ENCODE peak calls at places on chromosome X, in five cellular contexts. One of them, this sample, is unnamed.

GRCh38 chrX:41335590-41336331 is 1.8 kb downstream of the DDX3X start:
- DNase-seq in Peyer's patch: no peak
- DNase-seq in pancreas: no peak
- DNase-seq in breast epithelium: no peak
- DNase-seq in GM23338: no peak
- DNase-seq in this sample: no peak

GRCh38 chrX:35711281-35711680 is 86.9 kb upstream of the MAGEB16 start:
- DNase-seq in Peyer's patch: no peak
- DNase-seq in pancreas: no peak
- DNase-seq in breast epithelium: no peak
- DNase-seq in GM23338: no peak
- DNase-seq in this sample: no peak

GRCh38 chrX:10177620-10178019 is 20.8 kb downstream of the CLCN4 start:
- DNase-seq in Peyer's patch: no peak
- DNase-seq in pancreas: no peak
- DNase-seq in breast epithelium: no peak
- DNase-seq in GM23338: no peak
- DNase-seq in this sample: no peak

GRCh38 chrX:37701588-37701987 is 16.0 kb downstream of the XK start:
- DNase-seq in Peyer's patch: no peak
- DNase-seq in pancreas: no peak
- DNase-seq in breast epithelium: no peak
- DNase-seq in GM23338: peak
- DNase-seq in this sample: no peak

GRCh38 chrX:10533686-10534365 is 86.6 kb downstream of the MID1 start:
- DNase-seq in Peyer's patch: no peak
- DNase-seq in pancreas: no peak
- DNase-seq in breast epithelium: no peak
- DNase-seq in GM23338: no peak
- DNase-seq in this sample: no peak

GRCh38 chrX:6738518-6739470 is 203.9 kb upstream of the VCX3A start:
- DNase-seq in Peyer's patch: no peak
- DNase-seq in pancreas: no peak
- DNase-seq in breast epithelium: no peak
- DNase-seq in GM23338: no peak
- DNase-seq in this sample: no peak

GRCh38 chrX:37906357-37906756 is 59.0 kb upstream of the DYNLT3 start:
- DNase-seq in Peyer's patch: no peak
- DNase-seq in pancreas: no peak
- DNase-seq in breast epithelium: no peak
- DNase-seq in GM23338: no peak
- DNase-seq in this sample: no peak

GRCh38 chrX:130772313-130773140 is 130.5 kb downstream of the ENOX2 start:
- DNase-seq in Peyer's patch: no peak
- DNase-seq in pancreas: no peak
- DNase-seq in breast epithelium: no peak
- DNase-seq in GM23338: no peak
- DNase-seq in this sample: no peak

GRCh38 chrX:35101901-35102300 is 159.3 kb downstream of the FAM47B start:
- DNase-seq in Peyer's patch: no peak
- DNase-seq in pancreas: no peak
- DNase-seq in breast epithelium: no peak
- DNase-seq in GM23338: no peak
- DNase-seq in this sample: no peak

GRCh38 chrX:104112326-104112951 is at the start of gene ZCCHC18:
- DNase-seq in Peyer's patch: peak
- DNase-seq in pancreas: peak
- DNase-seq in breast epithelium: no peak
- DNase-seq in GM23338: peak
- DNase-seq in this sample: peak

GRCh38 chrX:152405561-152405960 is 45.6 kb downstream of the GABRA3 start:
- DNase-seq in Peyer's patch: no peak
- DNase-seq in pancreas: no peak
- DNase-seq in breast epithelium: no peak
- DNase-seq in GM23338: peak
- DNase-seq in this sample: no peak

GRCh38 chrX:13994681-13995080 is 35.0 kb downstream of the GEMIN8 start:
- DNase-seq in Peyer's patch: no peak
- DNase-seq in pancreas: no peak
- DNase-seq in breast epithelium: no peak
- DNase-seq in GM23338: no peak
- DNase-seq in this sample: no peak
- H3K27ac ChIP-seq in Peyer's patch: no peak
- H3K27ac ChIP-seq in pancreas: no peak
- H3K27ac ChIP-seq in breast epithelium: peak
- H3K27ac ChIP-seq in GM23338: no peak
- H3K27ac ChIP-seq in this sample: peak

GRCh38 chrX:135346975-135347374 is 37.7 kb downstream of the ETDC start:
- DNase-seq in Peyer's patch: no peak
- DNase-seq in pancreas: no peak
- DNase-seq in breast epithelium: no peak
- DNase-seq in GM23338: no peak
- DNase-seq in this sample: no peak

GRCh38 chrX:135340827-135341226 is 31.5 kb downstream of the ETDC start:
- DNase-seq in Peyer's patch: no peak
- DNase-seq in pancreas: no peak
- DNase-seq in breast epithelium: no peak
- DNase-seq in GM23338: no peak
- DNase-seq in this sample: no peak

DNA sequence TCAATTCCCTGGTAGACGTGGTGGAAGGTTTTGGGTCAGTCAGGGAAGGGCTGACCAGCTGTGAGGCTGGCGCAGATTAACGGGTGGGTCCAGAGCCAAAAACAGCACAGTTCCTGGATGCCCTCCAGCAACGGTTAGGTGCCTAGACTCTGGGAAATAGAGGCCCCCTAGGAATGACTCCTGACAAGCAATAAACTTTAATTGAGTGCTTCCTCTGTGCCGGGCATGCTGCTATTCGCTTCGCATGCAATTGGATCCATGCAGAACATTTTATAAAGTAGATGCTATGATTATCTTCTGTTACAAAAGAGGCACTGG is 36.0 kb downstream of the ETDC start:
- DNase-seq in Peyer's patch: no peak
- DNase-seq in pancreas: peak
- DNase-seq in breast epithelium: no peak
- DNase-seq in GM23338: no peak
- DNase-seq in this sample: no peak
- H3K27ac ChIP-seq in Peyer's patch: peak
- H3K27ac ChIP-seq in pancreas: peak
- H3K27ac ChIP-seq in breast epithelium: peak
- H3K27ac ChIP-seq in GM23338: no peak
- H3K27ac ChIP-seq in this sample: peak

DNA sequence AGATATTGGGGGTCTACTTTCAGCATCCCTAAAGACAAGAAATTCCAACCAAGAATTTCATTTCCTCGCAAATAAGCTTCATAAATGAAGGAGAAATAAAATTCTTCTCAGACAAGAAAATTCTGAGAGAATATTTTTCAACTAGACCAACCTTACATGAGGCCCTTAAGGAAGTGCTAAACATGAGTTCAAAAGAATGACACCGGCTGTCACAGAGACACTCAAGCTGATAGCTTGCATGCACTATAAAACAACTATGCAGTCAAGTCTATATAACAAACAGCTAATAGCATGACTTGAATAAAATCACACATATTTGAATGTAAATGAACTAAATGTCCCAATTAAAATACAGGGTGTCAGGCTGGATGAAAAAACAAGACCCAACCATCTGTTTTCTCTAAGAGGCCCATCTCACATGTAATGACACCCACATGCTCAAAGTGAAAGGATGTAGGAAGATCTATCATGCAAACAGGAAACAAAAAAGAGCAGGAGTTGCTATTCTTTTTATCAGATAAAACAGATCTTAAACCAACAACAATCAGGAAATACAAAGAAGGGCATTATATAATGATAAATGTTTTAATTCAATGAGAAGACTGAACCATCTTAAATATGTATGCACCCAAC is 27.2 kb downstream of the FAAH2 start:
- DNase-seq in Peyer's patch: no peak
- DNase-seq in pancreas: no peak
- DNase-seq in breast epithelium: no peak
- DNase-seq in GM23338: no peak
- DNase-seq in this sample: no peak
- H3K27ac ChIP-seq in Peyer's patch: no peak
- H3K27ac ChIP-seq in pancreas: no peak
- H3K27ac ChIP-seq in breast epithelium: no peak
- H3K27ac ChIP-seq in GM23338: no peak
- H3K27ac ChIP-seq in this sample: no peak

GRCh38 chrX:113512700-113513395 is 672.2 kb upstream of the AMOT start:
- DNase-seq in Peyer's patch: no peak
- DNase-seq in pancreas: no peak
- DNase-seq in breast epithelium: no peak
- DNase-seq in GM23338: no peak
- DNase-seq in this sample: no peak
- H3K27ac ChIP-seq in Peyer's patch: no peak
- H3K27ac ChIP-seq in pancreas: no peak
- H3K27ac ChIP-seq in breast epithelium: no peak
- H3K27ac ChIP-seq in GM23338: no peak
- H3K27ac ChIP-seq in this sample: no peak

DNA sequence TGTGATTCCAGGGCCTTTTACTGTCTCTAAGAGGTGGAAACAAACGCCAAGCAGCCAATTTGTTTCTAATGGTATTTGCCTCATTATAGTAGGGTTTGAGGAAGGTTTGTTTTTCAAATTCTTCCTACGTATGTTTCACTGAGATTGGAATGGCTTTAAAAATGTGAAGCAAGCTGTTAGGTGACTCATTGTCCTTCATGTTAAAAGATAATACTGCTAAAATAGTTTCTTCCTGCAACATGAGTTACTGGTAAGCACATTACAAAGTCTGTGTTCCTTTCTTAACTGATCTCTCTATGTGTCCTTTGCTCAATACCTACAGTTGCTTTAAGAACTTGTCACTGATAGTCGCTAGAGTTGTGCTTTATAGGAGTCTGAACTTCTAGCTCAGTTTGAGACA is 1183.9 kb downstream of the RPA4 start:
- DNase-seq in Peyer's patch: no peak
- DNase-seq in pancreas: no peak
- DNase-seq in breast epithelium: no peak
- DNase-seq in GM23338: no peak
- DNase-seq in this sample: no peak
- H3K27ac ChIP-seq in Peyer's patch: no peak
- H3K27ac ChIP-seq in pancreas: no peak
- H3K27ac ChIP-seq in breast epithelium: no peak
- H3K27ac ChIP-seq in GM23338: no peak
- H3K27ac ChIP-seq in this sample: no peak